ENCODE peak calls at places on chromosomes 2 and 18, in four cellular contexts. One of them, this sample, is unnamed.

GRCh38 chr2:165953306-165953654 is 296 bp downstream of the TTC21B start:
- DNase-seq in NCI-H1417: peak
- DNase-seq in mucosa of descending colon: no peak
- DNase-seq in nephron progenitor cell: no peak
- DNase-seq in this sample: peak

GRCh38 chr2:65294701-65295100 is 67.1 kb downstream of the ACTR2 start:
- DNase-seq in NCI-H1417: no peak
- DNase-seq in mucosa of descending colon: no peak
- DNase-seq in nephron progenitor cell: no peak
- DNase-seq in this sample: no peak

GRCh38 chr2:79191816-79192215 is 32.3 kb upstream of the REG3A start:
- DNase-seq in NCI-H1417: no peak
- DNase-seq in mucosa of descending colon: no peak
- DNase-seq in nephron progenitor cell: no peak
- DNase-seq in this sample: no peak

GRCh38 chr2:18169121-18169786 is 290.8 kb downstream of the KCNS3 start:
- DNase-seq in NCI-H1417: no peak
- DNase-seq in mucosa of descending colon: no peak
- DNase-seq in nephron progenitor cell: no peak
- DNase-seq in this sample: no peak

GRCh38 chr18:39870586-39870985 is 2084.4 kb upstream of the PIK3C3 start:
- DNase-seq in NCI-H1417: no peak
- DNase-seq in mucosa of descending colon: no peak
- DNase-seq in nephron progenitor cell: no peak
- DNase-seq in this sample: no peak

GRCh38 chr2:200609027-200609614 is 23.3 kb downstream of the AOX1 start:
- DNase-seq in NCI-H1417: no peak
- DNase-seq in mucosa of descending colon: no peak
- DNase-seq in nephron progenitor cell: no peak
- DNase-seq in this sample: no peak

GRCh38 chr2:162317910-162318279 is 589 bp downstream of the IFIH1 start:
- DNase-seq in NCI-H1417: no peak
- DNase-seq in mucosa of descending colon: peak
- DNase-seq in nephron progenitor cell: no peak
- DNase-seq in this sample: peak

GRCh38 chr18:80068571-80069272 is 34.5 kb downstream of the RBFA start:
- DNase-seq in NCI-H1417: no peak
- DNase-seq in mucosa of descending colon: no peak
- DNase-seq in nephron progenitor cell: no peak
- DNase-seq in this sample: no peak

GRCh38 chr2:61671561-61672315 is 133.6 kb upstream of the XPO1 start:
- DNase-seq in NCI-H1417: no peak
- DNase-seq in mucosa of descending colon: no peak
- DNase-seq in nephron progenitor cell: no peak
- DNase-seq in this sample: no peak

GRCh38 chr2:27809761-27810241 is 38.3 kb downstream of the MRPL33 start:
- DNase-seq in NCI-H1417: no peak
- DNase-seq in mucosa of descending colon: no peak
- DNase-seq in nephron progenitor cell: no peak
- DNase-seq in this sample: no peak

GRCh38 chr2:61887684-61888303 is 662 bp downstream of the CCT4 start:
- DNase-seq in NCI-H1417: peak
- DNase-seq in mucosa of descending colon: peak
- DNase-seq in nephron progenitor cell: peak
- DNase-seq in this sample: no peak

GRCh38 chr2:184357033-184357432 is 241.3 kb upstream of the ZNF804A start:
- DNase-seq in NCI-H1417: no peak
- DNase-seq in mucosa of descending colon: no peak
- DNase-seq in nephron progenitor cell: no peak
- DNase-seq in this sample: no peak

GRCh38 chr2:178905266-178905665 is 98.0 kb upstream of the TTN start:
- DNase-seq in NCI-H1417: no peak
- DNase-seq in mucosa of descending colon: no peak
- DNase-seq in nephron progenitor cell: no peak
- DNase-seq in this sample: no peak

GRCh38 chr2:141508806-141509595 is 621.8 kb downstream of the LRP1B start:
- DNase-seq in NCI-H1417: no peak
- DNase-seq in mucosa of descending colon: no peak
- DNase-seq in nephron progenitor cell: no peak
- DNase-seq in this sample: no peak

GRCh38 chr2:104286806-104287205 is 567.1 kb upstream of the POU3F3 start:
- DNase-seq in NCI-H1417: no peak
- DNase-seq in mucosa of descending colon: no peak
- DNase-seq in nephron progenitor cell: peak
- DNase-seq in this sample: no peak

GRCh38 chr18:53153281-53153680 is 813.3 kb downstream of the DCC start:
- DNase-seq in NCI-H1417: no peak
- DNase-seq in mucosa of descending colon: peak
- DNase-seq in nephron progenitor cell: peak
- DNase-seq in this sample: no peak

GRCh38 chr2:118973542-118973951 is 31.6 kb downstream of the MARCO start:
- DNase-seq in NCI-H1417: no peak
- DNase-seq in mucosa of descending colon: no peak
- DNase-seq in nephron progenitor cell: no peak
- DNase-seq in this sample: no peak

GRCh38 chr2:207131634-207132418 is 33.9 kb downstream of the KLF7 start:
- DNase-seq in NCI-H1417: no peak
- DNase-seq in mucosa of descending colon: no peak
- DNase-seq in nephron progenitor cell: no peak
- DNase-seq in this sample: no peak

GRCh38 chr18:22434973-22435608 is 17.4 kb upstream of the CTAGE1 start:
- DNase-seq in NCI-H1417: no peak
- DNase-seq in mucosa of descending colon: no peak
- DNase-seq in nephron progenitor cell: no peak
- DNase-seq in this sample: no peak

GRCh38 chr2:174979996-174980395 is 25.2 kb downstream of the CHN1 start:
- DNase-seq in NCI-H1417: no peak
- DNase-seq in mucosa of descending colon: no peak
- DNase-seq in nephron progenitor cell: no peak
- DNase-seq in this sample: no peak